ENCODE peak calls at places on chromosomes 13 and 19, in seven cellular contexts. F, G, D, B, C, M and Z are unnamed samples.

GRCh38 chr19:48385461-48386087 is 5.8 kb downstream of the KDELR1 start:
- DNase-seq in F (no peak), G (no peak), D (no peak), B (no peak), C (no peak), M (no peak), Z (no peak)

GRCh38 chr13:114071991-114072390 is 60.4 kb downstream of the RASA3 start:
- DNase-seq in F (peak), G (no peak), D (no peak), B (no peak), C (no peak), M (no peak), Z (peak)

GRCh38 chr19:35264281-35265125 is 4.3 kb upstream of the USF2 start:
- DNase-seq in F (peak), G (no peak), D (no peak), B (no peak), C (peak), M (no peak), Z (no peak)

GRCh38 chr19:47446534-47447469 is 24.9 kb downstream of the SLC8A2 start:
- DNase-seq in F (no peak), G (no peak), D (peak), B (peak), C (no peak), M (no peak), Z (no peak)

GRCh38 chr13:23583491-23583890 is 13.3 kb downstream of the TNFRSF19 start:
- DNase-seq in F (no peak), G (no peak), D (no peak), B (no peak), C (no peak), M (no peak), Z (no peak)

GRCh38 chr13:41370736-41371135 is 59.7 kb downstream of the NAA16 start:
- DNase-seq in F (no peak), G (no peak), D (no peak), B (no peak), C (no peak), M (no peak), Z (no peak)

GRCh38 chr19:28577666-28578065 is 635.3 kb downstream of the UQCRFS1 start:
- DNase-seq in F (no peak), G (no peak), D (no peak), B (no peak), C (no peak), M (no peak), Z (no peak)

GRCh38 chr13:75042809-75043208 is 439.2 kb downstream of the TBC1D4 start:
- DNase-seq in F (no peak), G (no peak), D (no peak), B (no peak), C (no peak), M (no peak), Z (no peak)

GRCh38 chr13:98938801-98939200 is 39.1 kb downstream of the DOCK9 start:
- DNase-seq in F (no peak), G (no peak), D (peak), B (no peak), C (no peak), M (no peak), Z (no peak)

GRCh38 chr19:12331211-12331941 is 2.1 kb downstream of the ZNF563 start:
- DNase-seq in F (no peak), G (no peak), D (no peak), B (no peak), C (no peak), M (peak), Z (no peak)

GRCh38 chr19:39264306-39265290 is 3.6 kb upstream of the IFNL2 start:
- DNase-seq in F (no peak), G (no peak), D (peak), B (no peak), C (no peak), M (no peak), Z (no peak)

GRCh38 chr13:26855071-26855470 is 94.5 kb upstream of the GPR12 start:
- DNase-seq in F (no peak), G (no peak), D (no peak), B (no peak), C (no peak), M (no peak), Z (no peak)

GRCh38 chr13:53200498-53201453 is 172.2 kb downstream of the OLFM4 start:
- DNase-seq in F (no peak), G (no peak), D (peak), B (peak), C (no peak), M (no peak), Z (no peak)

GRCh38 chr13:37597477-37597876 is 1.1 kb downstream of the POSTN start:
- DNase-seq in F (no peak), G (no peak), D (no peak), B (no peak), C (no peak), M (no peak), Z (peak)

GRCh38 chr13:82330499-82330898 is 1551.8 kb downstream of the SLITRK1 start:
- DNase-seq in F (no peak), G (no peak), D (peak), B (no peak), C (no peak), M (peak), Z (peak)

GRCh38 chr19:13066933-13067831 is 35.5 kb downstream of the LYL1 start:
- DNase-seq in F (no peak), G (no peak), D (no peak), B (no peak), C (no peak), M (no peak), Z (no peak)

GRCh38 chr13:102877285-102877684 is 31.5 kb downstream of the ERCC5 start:
- DNase-seq in F (no peak), G (no peak), D (no peak), B (no peak), C (no peak), M (peak), Z (no peak)

GRCh38 chr19:56917998-56918397 is 77.5 kb upstream of the PEG3 start:
- DNase-seq in F (no peak), G (no peak), D (no peak), B (no peak), C (no peak), M (peak), Z (no peak)

GRCh38 chr13:31904941-31905824 is 126.4 kb upstream of the FRY start:
- DNase-seq in F (no peak), G (no peak), D (no peak), B (no peak), C (no peak), M (no peak), Z (no peak)

GRCh38 chr19:50332264-50333038 is 3.3 kb upstream of the KCNC3 start:
- DNase-seq in F (no peak), G (no peak), D (peak), B (no peak), C (peak), M (no peak), Z (no peak)

GRCh38 chr13:42373048-42373812 is 101.3 kb downstream of the AKAP11 start:
- DNase-seq in F (no peak), G (no peak), D (no peak), B (no peak), C (no peak), M (no peak), Z (no peak)

GRCh38 chr13:20715340-20715732 is 11.8 kb downstream of the IL17D start:
- DNase-seq in F (no peak), G (no peak), D (no peak), B (no peak), C (no peak), M (no peak), Z (no peak)

GRCh38 chr19:42111811-42112210 is 20.4 kb downstream of the POU2F2 start:
- DNase-seq in F (no peak), G (no peak), D (no peak), B (no peak), C (no peak), M (no peak), Z (no peak)

GRCh38 chr19:32418155-32418554 is 12.6 kb downstream of the DPY19L3 start:
- DNase-seq in F (no peak), G (no peak), D (no peak), B (no peak), C (no peak), M (no peak), Z (no peak)

GRCh38 chr13:105936816-105937215 is 598.6 kb downstream of the EFNB2 start:
- DNase-seq in F (no peak), G (no peak), D (no peak), B (no peak), C (no peak), M (no peak), Z (no peak)

GRCh38 chr13:98842858-98843481 is 90.5 kb upstream of the SLC15A1 start:
- DNase-seq in F (no peak), G (peak), D (peak), B (peak), C (no peak), M (peak), Z (peak)

GRCh38 chr19:50777830-50778303 is 7.6 kb downstream of the GPR32 start:
- DNase-seq in F (no peak), G (peak), D (peak), B (peak), C (no peak), M (no peak), Z (no peak)

GRCh38 chr19:10808937-10809655 is 26.9 kb downstream of the TMED1 start:
- DNase-seq in F (no peak), G (no peak), D (no peak), B (no peak), C (no peak), M (no peak), Z (no peak)

GRCh38 chr13:77521595-77522367 is 13.7 kb upstream of the SCEL start:
- DNase-seq in F (no peak), G (peak), D (peak), B (no peak), C (no peak), M (no peak), Z (peak)

GRCh38 chr13:23570931-23571330 is 719 bp downstream of the TNFRSF19 start:
- DNase-seq in F (no peak), G (no peak), D (no peak), B (no peak), C (no peak), M (peak), Z (no peak)

GRCh38 chr19:41621654-41622053 is 5.2 kb downstream of the CEACAM4 start:
- DNase-seq in F (no peak), G (no peak), D (no peak), B (no peak), C (no peak), M (no peak), Z (no peak)

GRCh38 chr19:49861127-49861526 is 6.2 kb downstream of the PNKP start:
- DNase-seq in F (peak), G (no peak), D (peak), B (no peak), C (no peak), M (no peak), Z (no peak)

GRCh38 chr13:20461481-20461859 is 64.2 kb downstream of the CRYL1 start:
- DNase-seq in F (no peak), G (no peak), D (no peak), B (no peak), C (no peak), M (no peak), Z (peak)

GRCh38 chr19:40348961-40349507 is 539 bp downstream of the PLD3 start:
- DNase-seq in F (no peak), G (no peak), D (peak), B (peak), C (peak), M (peak), Z (peak)

GRCh38 chr13:35478384-35479222 is 2.1 kb upstream of the MAB21L1 start:
- DNase-seq in F (no peak), G (no peak), D (peak), B (peak), C (no peak), M (no peak), Z (no peak)

GRCh38 chr13:57634829-57635165 is 3.3 kb downstream of the PCDH17 start:
- DNase-seq in F (no peak), G (no peak), D (peak), B (peak), C (no peak), M (no peak), Z (no peak)

GRCh38 chr19:2491130-2491801 is 15.3 kb downstream of the GADD45B start:
- DNase-seq in F (no peak), G (no peak), D (no peak), B (no peak), C (peak), M (no peak), Z (peak)

GRCh38 chr13:46551410-46552301 is 1.3 kb upstream of the LRCH1 start:
- DNase-seq in F (peak), G (no peak), D (peak), B (peak), C (peak), M (peak), Z (peak)

GRCh38 chr19:16922949-16923348 is 34.1 kb downstream of the F2RL3 start:
- DNase-seq in F (no peak), G (no peak), D (no peak), B (no peak), C (no peak), M (no peak), Z (no peak)

GRCh38 chr19:38494379-38494778 is 60.9 kb downstream of the RYR1 start:
- DNase-seq in F (no peak), G (no peak), D (peak), B (no peak), C (no peak), M (no peak), Z (no peak)

GRCh38 chr19:54388803-54389144 is 24.0 kb upstream of the LAIR1 start:
- DNase-seq in F (no peak), G (no peak), D (no peak), B (no peak), C (no peak), M (no peak), Z (no peak)

GRCh38 chr19:54389556-54389955 is 24.8 kb upstream of the LAIR1 start:
- DNase-seq in F (no peak), G (no peak), D (no peak), B (no peak), C (no peak), M (no peak), Z (no peak)

GRCh38 chr19:54390942-54391577 is 24.2 kb upstream of the TTYH1 start:
- DNase-seq in F (no peak), G (peak), D (peak), B (peak), C (no peak), M (peak), Z (peak)

GRCh38 chr19:54391589-54392061 is 23.6 kb upstream of the TTYH1 start:
- DNase-seq in F (no peak), G (no peak), D (peak), B (no peak), C (no peak), M (peak), Z (no peak)

GRCh38 chr19:54388001-54388802 is 23.5 kb upstream of the LAIR1 start:
- DNase-seq in F (no peak), G (no peak), D (peak), B (no peak), C (no peak), M (no peak), Z (peak)
- TF ChIP-seq POLR2AphosphoS5 in F (no peak), G (no peak), D (no peak), B (no peak), C (no peak), M (no peak), Z (no peak)

GRCh38 chr13:49395416-49396277 is 48.2 kb downstream of the CAB39L start:
- DNase-seq in F (no peak), G (no peak), D (no peak), B (no peak), C (no peak), M (no peak), Z (no peak)
- H3K27ac ChIP-seq in F (peak), G (no peak), D (no peak), B (no peak), C (peak), M (no peak), Z (no peak)

GRCh38 chr19:4378886-4379285 is 21.5 kb downstream of the SH3GL1 start:
- DNase-seq in F (no peak), G (no peak), D (no peak), B (no peak), C (no peak), M (no peak), Z (no peak)

GRCh38 chr19:4380254-4380727 is 20.1 kb downstream of the SH3GL1 start:
- DNase-seq in F (no peak), G (no peak), D (no peak), B (peak), C (no peak), M (no peak), Z (no peak)

GRCh38 chr19:4376245-4376990 is 23.9 kb downstream of the SH3GL1 start:
- DNase-seq in F (no peak), G (no peak), D (peak), B (no peak), C (no peak), M (no peak), Z (no peak)

GRCh38 chr19:4376991-4377781 is 23.2 kb downstream of the SH3GL1 start:
- DNase-seq in F (no peak), G (no peak), D (no peak), B (no peak), C (peak), M (no peak), Z (no peak)

DNA sequence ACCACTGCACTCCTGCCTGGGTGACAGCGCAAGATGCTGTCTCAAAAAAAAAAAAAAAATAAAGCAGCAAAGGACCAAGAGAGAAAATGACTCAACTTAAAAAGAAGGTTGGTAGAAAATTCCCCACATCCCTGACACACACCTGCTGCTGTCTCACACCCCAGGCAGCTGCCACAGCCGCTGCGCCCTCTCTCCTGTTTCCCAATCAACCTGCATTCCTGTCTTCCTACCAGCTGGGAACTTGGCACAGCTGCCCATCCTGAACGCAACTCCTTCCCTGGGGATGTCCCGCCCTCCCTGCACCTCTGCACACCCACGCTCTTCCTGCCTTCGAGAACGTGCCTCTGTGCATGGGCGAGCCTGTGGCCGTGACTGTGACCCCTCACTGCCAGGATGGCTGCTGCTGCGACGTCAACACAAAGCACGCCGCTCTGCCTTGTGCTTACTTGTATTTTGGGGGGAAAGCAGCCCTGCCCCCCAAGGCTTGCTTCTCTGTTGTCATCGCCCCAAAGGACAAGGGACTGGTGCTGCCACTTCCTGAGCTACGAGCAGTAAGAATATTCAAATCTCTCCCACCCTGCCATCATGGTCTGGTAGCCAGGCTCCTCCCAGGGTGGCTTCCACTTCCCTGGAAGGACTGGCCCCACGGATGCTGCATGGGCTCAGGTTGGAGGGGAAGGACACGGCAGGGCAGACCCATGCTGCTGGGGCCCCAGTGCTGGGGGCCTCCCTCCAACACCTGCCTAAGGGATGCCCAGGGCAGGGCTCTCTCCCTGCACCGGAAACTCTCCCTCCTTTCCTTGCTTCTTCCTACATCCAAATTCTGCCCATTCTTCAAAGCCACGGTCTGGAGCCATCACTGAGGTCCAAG is 20.7 kb downstream of the SH3GL1 start:
- DNase-seq in F (no peak), G (no peak), D (no peak), B (peak), C (peak), M (no peak), Z (peak)
- TF ChIP-seq POLR2AphosphoS5 in F (peak), G (no peak), D (no peak), B (no peak), C (peak), M (no peak), Z (no peak)

GRCh38 chr19:18856385-18857126 is 24.8 kb downstream of the UPF1 start:
- DNase-seq in F (no peak), G (no peak), D (peak), B (peak), C (no peak), M (no peak), Z (no peak)
- H3K27ac ChIP-seq in F (no peak), G (no peak), D (no peak), B (no peak), C (no peak), M (no peak), Z (no peak)

GRCh38 chr13:51287758-51288157 is 51.7 kb upstream of the SERPINE3 start:
- DNase-seq in F (no peak), G (no peak), D (no peak), B (no peak), C (no peak), M (no peak), Z (no peak)

GRCh38 chr13:51292000-51292550 is 47.4 kb upstream of the SERPINE3 start:
- DNase-seq in F (no peak), G (no peak), D (no peak), B (no peak), C (no peak), M (no peak), Z (no peak)

GRCh38 chr13:51286135-51287002 is 53.1 kb upstream of the SERPINE3 start:
- DNase-seq in F (no peak), G (peak), D (peak), B (peak), C (peak), M (peak), Z (peak)

DNA sequence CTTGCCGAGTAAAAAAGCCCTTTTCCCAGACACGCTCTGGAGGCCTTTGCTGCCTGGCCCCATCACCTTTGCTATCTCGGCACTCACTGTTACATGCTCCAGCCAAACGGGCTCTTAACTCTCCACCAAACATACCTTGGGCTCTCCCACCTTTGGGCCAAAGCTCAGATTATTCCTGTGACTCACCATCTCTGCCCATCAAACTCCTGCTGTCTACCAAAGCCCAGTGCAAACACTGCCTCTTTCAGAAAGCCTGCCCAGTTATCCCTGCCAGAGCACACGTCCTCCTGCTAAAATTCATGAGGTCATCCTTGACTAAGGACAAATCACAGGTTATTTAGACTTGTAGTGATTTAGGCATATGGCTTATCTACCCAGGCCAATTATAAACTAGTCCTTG is 48.1 kb upstream of the SERPINE3 start:
- DNase-seq in F (no peak), G (no peak), D (no peak), B (no peak), C (no peak), M (peak), Z (no peak)
- TF ChIP-seq POLR2AphosphoS5 in F (no peak), G (no peak), D (no peak), B (no peak), C (no peak), M (no peak), Z (no peak)

GRCh38 chr13:110285991-110286923 is 20.7 kb downstream of the COL4A1 start:
- DNase-seq in F (no peak), G (no peak), D (no peak), B (no peak), C (no peak), M (no peak), Z (no peak)

GRCh38 chr13:110284809-110285519 is 22.0 kb downstream of the COL4A1 start:
- DNase-seq in F (no peak), G (no peak), D (no peak), B (no peak), C (no peak), M (no peak), Z (no peak)

GRCh38 chr13:110289174-110289573 is 17.8 kb downstream of the COL4A1 start:
- DNase-seq in F (no peak), G (no peak), D (no peak), B (no peak), C (no peak), M (no peak), Z (no peak)

GRCh38 chr13:110289661-110290060 is 17.3 kb downstream of the COL4A1 start:
- DNase-seq in F (no peak), G (no peak), D (no peak), B (no peak), C (no peak), M (no peak), Z (no peak)

GRCh38 chr13:110287031-110287828 is 19.7 kb downstream of the COL4A1 start:
- DNase-seq in F (no peak), G (no peak), D (no peak), B (no peak), C (no peak), M (no peak), Z (no peak)
- H3K27ac ChIP-seq in F (no peak), G (no peak), D (no peak), B (no peak), C (no peak), M (no peak), Z (no peak)